ENCODE peak calls at places on chromosome 21, in ten cellular contexts. Q, U, X, T, C, V, I, H, S and J are unnamed samples.
A peak's percentile ranks its signal among the peaks of the same experiment; 100 is the strongest.

GRCh38 chr21:27818847-27819246 is 852.0 kb upstream of the ADAMTS5 start:
- DNase-seq in H (no peak), V (no peak), U (no peak), C (no peak), X (no peak), S (no peak), I (no peak), Q (no peak), T (peak; percentile 52), J (no peak)

GRCh38 chr21:45421071-45421845 is 16.3 kb downstream of the COL18A1 start:
- DNase-seq in T (peak; percentile 28), U (no peak), H (no peak), C (peak; percentile 66), S (peak; percentile 93), V (no peak), Q (peak; percentile 67), X (peak; percentile 66), I (no peak), J (no peak)

GRCh38 chr21:27674037-27674436 is 707.1 kb upstream of the ADAMTS5 start:
- DNase-seq in T (peak; percentile 31), Q (no peak), H (no peak), C (no peak), I (no peak), S (no peak), V (no peak), U (no peak), X (no peak), J (no peak)

GRCh38 chr21:45262616-45263015 is 25.1 kb downstream of the POFUT2 start:
- DNase-seq in U (no peak), X (peak; percentile 3), T (no peak), Q (peak; percentile 74), I (no peak), V (peak; percentile 37), C (no peak), H (no peak), S (no peak), J (peak; percentile 87)

GRCh38 chr21:45364464-45365185 is 40.3 kb upstream of the COL18A1 start:
- DNase-seq in U (no peak), S (no peak), I (no peak), Q (no peak), X (no peak), H (peak; percentile 47), C (no peak), T (no peak), V (no peak), J (no peak)

GRCh38 chr21:31298618-31299269 is 45.3 kb downstream of the TIAM1 start:
- DNase-seq in X (no peak), I (no peak), S (no peak), H (no peak), T (no peak), U (no peak), Q (no peak), C (no peak), V (no peak), J (no peak)

GRCh38 chr21:25005388-25005787 is 601.9 kb downstream of the MRPL39 start:
- DNase-seq in I (no peak), U (no peak), V (no peak), H (no peak), C (no peak), S (no peak), X (no peak), T (peak; percentile 9), Q (no peak), J (no peak)

GRCh38 chr21:21200103-21200938 is 202.1 kb downstream of the NCAM2 start:
- DNase-seq in C (peak; percentile 41), T (peak; percentile 85), I (no peak), S (no peak), X (no peak), V (no peak), Q (peak; percentile 27), H (peak; percentile 53), U (no peak), J (peak; percentile 56)

GRCh38 chr21:45316871-45317400 is 29.2 kb upstream of the POFUT2 start:
- DNase-seq in I (no peak), C (peak; percentile 54), T (no peak), U (no peak), S (peak; percentile 1), V (no peak), Q (no peak), X (no peak), H (no peak), J (peak; percentile 40)

GRCh38 chr21:45457161-45457831 is 52.3 kb downstream of the COL18A1 start:
- DNase-seq in U (no peak), C (peak; percentile 57), H (no peak), Q (no peak), S (no peak), I (no peak), T (no peak), V (no peak), X (no peak), J (no peak)

GRCh38 chr21:45802425-45802824 is 158.9 kb downstream of the PCBP3 start:
- DNase-seq in I (no peak), S (no peak), C (no peak), U (no peak), V (no peak), X (no peak), Q (no peak), T (no peak), H (no peak), J (no peak)

GRCh38 chr21:37220433-37220980 is 46.6 kb downstream of the VPS26C start:
- DNase-seq in X (no peak), I (peak; percentile 24), S (no peak), V (no peak), U (no peak), C (no peak), H (peak; percentile 20), T (no peak), Q (peak; percentile 23), J (peak; percentile 37)

GRCh38 chr21:29585462-29585861 is 286.7 kb downstream of the BACH1 start:
- DNase-seq in X (no peak), S (no peak), U (no peak), I (no peak), T (no peak), C (no peak), Q (no peak), H (no peak), V (no peak), J (no peak)

GRCh38 chr21:15841856-15842564 is 112.2 kb downstream of the USP25 start:
- DNase-seq in C (no peak), Q (no peak), X (no peak), T (peak; percentile 74), I (no peak), H (no peak), S (no peak), U (no peak), V (no peak), J (no peak)

GRCh38 chr21:20971296-20971921 is 26.8 kb upstream of the NCAM2 start:
- DNase-seq in H (peak; percentile 58), T (peak; percentile 62), I (no peak), U (peak; percentile 18), S (peak; percentile 28), V (peak; percentile 2), C (peak; percentile 33), X (no peak), Q (peak; percentile 23), J (no peak)

GRCh38 chr21:31293986-31294385 is 50.1 kb downstream of the TIAM1 start:
- DNase-seq in I (no peak), S (no peak), V (no peak), X (no peak), C (no peak), U (no peak), H (no peak), T (peak; percentile 85), Q (no peak), J (no peak)

GRCh38 chr21:41064951-41065350 is 103.0 kb upstream of the BACE2 start:
- DNase-seq in I (no peak), Q (no peak), X (no peak), U (no peak), T (no peak), C (no peak), S (no peak), V (no peak), H (no peak), J (no peak)

GRCh38 chr21:43775795-43776430 is at the start of gene CSTB:
- DNase-seq in I (peak; percentile 82), X (peak; percentile 79), T (peak; percentile 31), S (peak; percentile 84), C (peak; percentile 94), H (peak; percentile 88), V (peak; percentile 80), Q (peak; percentile 87), U (no peak), J (peak; percentile 89)

GRCh38 chr21:42261832-42262200 is 42.9 kb downstream of the ABCG1 start:
- DNase-seq in H (no peak), U (no peak), S (no peak), V (no peak), I (no peak), Q (no peak), X (no peak), T (no peak), C (peak; percentile 22), J (no peak)
- H3K4me1 ChIP-seq in H (no peaks in the 10 kb centered on the region), U (peaks cover 1% of the 10 kb centered on the region), S (peaks cover 41% of the 10 kb centered on the region), V (peaks cover 13% of the 10 kb centered on the region), I (peaks cover 7% of the 10 kb centered on the region), Q (peaks cover 7% of the 10 kb centered on the region), X (peaks cover 18% of the 10 kb centered on the region), T (peaks cover 14% of the 10 kb centered on the region), C (peaks cover 5% of the 10 kb centered on the region), J (no peaks in the 10 kb centered on the region)

GRCh38 chr21:42385619-42386018 is 10.2 kb downstream of the TMPRSS3 start:
- DNase-seq in C (no peak), V (no peak), U (no peak), I (no peak), H (no peak), X (no peak), T (no peak), S (no peak), Q (no peak), J (peak; percentile 28)
- H3K4me1 ChIP-seq in C (no peaks in the 10 kb centered on the region), V (peaks cover 6% of the 10 kb centered on the region), U (peaks cover 9% of the 10 kb centered on the region), I (peaks cover 26% of the 10 kb centered on the region), H (no peaks in the 10 kb centered on the region), X (no peaks in the 10 kb centered on the region), T (peaks cover 28% of the 10 kb centered on the region), S (peaks cover 33% of the 10 kb centered on the region), Q (peaks cover 10% of the 10 kb centered on the region), J (no peaks in the 10 kb centered on the region)

GRCh38 chr21:34094949-34095348 is 21.6 kb downstream of the MRPS6 start:
- DNase-seq in I (no peak), S (no peak), Q (no peak), X (no peak), C (no peak), U (no peak), T (no peak), V (no peak), H (no peak), J (no peak)

GRCh38 chr21:34105947-34106541 is 32.7 kb downstream of the MRPS6 start:
- DNase-seq in S (no peak), V (no peak), I (no peak), T (no peak), Q (no peak), X (no peak), U (no peak), C (no peak), H (no peak), J (no peak)

GRCh38 chr21:34100789-34101188 is 27.4 kb downstream of the MRPS6 start:
- DNase-seq in T (no peak), I (no peak), H (no peak), C (no peak), Q (no peak), S (no peak), U (no peak), V (no peak), X (no peak), J (no peak)

GRCh38 chr21:34100337-34100736 is 27.0 kb downstream of the MRPS6 start:
- DNase-seq in T (no peak), I (no peak), U (no peak), Q (no peak), V (no peak), H (no peak), X (no peak), S (no peak), C (no peak), J (no peak)
- H3K4me1 ChIP-seq in T (no peaks in the 10 kb centered on the region), I (peaks cover 11% of the 10 kb centered on the region), U (no peaks in the 10 kb centered on the region), Q (peaks cover 9% of the 10 kb centered on the region), V (no peaks in the 10 kb centered on the region), H (no peaks in the 10 kb centered on the region), X (no peaks in the 10 kb centered on the region), S (peaks cover 47% of the 10 kb centered on the region), C (no peaks in the 10 kb centered on the region), J (no peaks in the 10 kb centered on the region)

GRCh38 chr21:38773108-38774061 is 32.3 kb upstream of the ETS2 start:
- DNase-seq in Q (no peak), V (no peak), U (no peak), T (peak; percentile 95), I (no peak), C (peak; percentile 63), H (peak; percentile 57), X (no peak), S (no peak), J (no peak)
- H3K4me1 ChIP-seq in Q (peaks cover 14% of the 10 kb centered on the region), V (peaks cover 8% of the 10 kb centered on the region), U (no peaks in the 10 kb centered on the region), T (peaks cover 30% of the 10 kb centered on the region), I (peaks cover 18% of the 10 kb centered on the region), C (no peaks in the 10 kb centered on the region), H (no peaks in the 10 kb centered on the region), X (no peaks in the 10 kb centered on the region), S (peaks cover 13% of the 10 kb centered on the region), J (no peaks in the 10 kb centered on the region)